ENCODE peak calls at places on chromosomes 4 and X, in nine cellular contexts. N is SK-N-SH, F is HepG2, R is H1, B is A549, H is HCT116, S is GM12878, C is NB4, K is K562. Y is an unnamed sample.

GRCh38 chrX:40120838-40121580 is 23.3 kb upstream of the BCOR start:
- DNase-seq in N (no peak), F (no peak), R (no peak), B (no peak), H (no peak), S (no peak), C (peak), K (no peak), Y (no peak)

GRCh38 chrX:39308126-39308525 is 506.9 kb downstream of the MID1IP1 start:
- DNase-seq in N (no peak), F (no peak), R (no peak), B (no peak), H (no peak), S (no peak), C (no peak), K (no peak), Y (peak)

GRCh38 chrX:25049347-25049746 is 33.6 kb upstream of the ARX start:
- DNase-seq in N (no peak), F (no peak), R (no peak), B (peak), H (no peak), S (no peak), C (peak), K (peak), Y (no peak)

GRCh38 chr4:47827339-47828047 is 10.4 kb downstream of the CORIN start:
- DNase-seq in N (no peak), F (no peak), R (no peak), B (no peak), H (no peak), S (no peak), C (peak), K (no peak), Y (no peak)

GRCh38 chr4:8765631-8766590 is 105.7 kb downstream of the HMX1 start:
- DNase-seq in N (no peak), F (no peak), R (no peak), B (no peak), H (no peak), S (no peak), C (no peak), K (no peak), Y (no peak)

GRCh38 chrX:117996918-117997480 is 119.6 kb downstream of the KLHL13 start:
- DNase-seq in N (peak), F (peak), R (no peak), B (no peak), H (no peak), S (no peak), C (peak), K (no peak), Y (peak)

GRCh38 chr4:139912423-139912822 is 241.6 kb downstream of the MAML3 start:
- DNase-seq in N (no peak), F (no peak), R (no peak), B (no peak), H (no peak), S (no peak), C (no peak), K (no peak), Y (no peak)

GRCh38 chr4:108199881-108200280 is 31.1 kb upstream of the LEF1 start:
- DNase-seq in N (no peak), F (no peak), R (no peak), B (no peak), H (no peak), S (no peak), C (no peak), K (no peak), Y (no peak)

GRCh38 chr4:1097553-1097952 is 15.8 kb downstream of the RNF212 start:
- DNase-seq in N (no peak), F (no peak), R (no peak), B (no peak), H (no peak), S (no peak), C (no peak), K (no peak), Y (no peak)

GRCh38 chrX:37802028-37802427 is 22.2 kb downstream of the CYBB start:
- DNase-seq in N (no peak), F (no peak), R (no peak), B (no peak), H (no peak), S (no peak), C (peak), K (no peak), Y (no peak)

GRCh38 chr4:55634417-55635128 is 1.5 kb downstream of the NMU start:
- DNase-seq in N (no peak), F (no peak), R (no peak), B (no peak), H (no peak), S (no peak), C (no peak), K (peak), Y (no peak)

GRCh38 chr4:16027626-16028025 is 56.2 kb downstream of the PROM1 start:
- DNase-seq in N (no peak), F (no peak), R (no peak), B (no peak), H (no peak), S (no peak), C (no peak), K (no peak), Y (no peak)

GRCh38 chr4:24973471-24974251 is 57.1 kb downstream of the LGI2 start:
- DNase-seq in N (no peak), F (peak), R (no peak), B (peak), H (no peak), S (no peak), C (peak), K (no peak), Y (no peak)

GRCh38 chr4:143402776-143403550 is 66.3 kb downstream of the GAB1 start:
- DNase-seq in N (no peak), F (no peak), R (no peak), B (no peak), H (no peak), S (no peak), C (no peak), K (no peak), Y (peak)

GRCh38 chr4:162011039-162011438 is 152.8 kb downstream of the FSTL5 start:
- DNase-seq in N (no peak), F (no peak), R (no peak), B (no peak), H (no peak), S (no peak), C (no peak), K (peak), Y (no peak)

GRCh38 chrX:36534900-36535299 is 473.3 kb upstream of the FAM47C start:
- DNase-seq in N (no peak), F (no peak), R (no peak), B (no peak), H (no peak), S (no peak), C (no peak), K (no peak), Y (no peak)

GRCh38 chrX:114037515-114037914 is 546.4 kb upstream of the HTR2C start:
- DNase-seq in N (no peak), F (no peak), R (no peak), B (no peak), H (no peak), S (no peak), C (no peak), K (no peak), Y (no peak)

GRCh38 chrX:46840946-46841740 is 4.3 kb downstream of the RP2 start:
- DNase-seq in N (no peak), F (no peak), R (no peak), B (no peak), H (no peak), S (no peak), C (no peak), K (no peak), Y (peak)

GRCh38 chrX:110280954-110281353 is 36.9 kb downstream of the AMMECR1 start:
- DNase-seq in N (no peak), F (no peak), R (no peak), B (no peak), H (no peak), S (no peak), C (no peak), K (no peak), Y (no peak)

GRCh38 chrX:41148553-41148952 is 63.3 kb downstream of the USP9X start:
- DNase-seq in N (no peak), F (no peak), R (no peak), B (no peak), H (no peak), S (no peak), C (no peak), K (no peak), Y (peak)

GRCh38 chrX:48972214-48973164 is 845 bp upstream of the KCND1 start:
- DNase-seq in N (peak), F (peak), R (peak), B (peak), H (peak), S (no peak), C (peak), K (peak), Y (peak)

GRCh38 chrX:23953908-23954269 is 46.1 kb downstream of the CXorf58 start:
- DNase-seq in N (no peak), F (no peak), R (no peak), B (no peak), H (no peak), S (no peak), C (peak), K (peak), Y (no peak)

GRCh38 chrX:129139837-129140679 is 383.2 kb downstream of the SMARCA1 start:
- DNase-seq in N (no peak), F (peak), R (no peak), B (peak), H (no peak), S (no peak), C (no peak), K (no peak), Y (no peak)

GRCh38 chrX:41559662-41560061 is 112.5 kb downstream of the NYX start:
- DNase-seq in N (no peak), F (no peak), R (no peak), B (no peak), H (no peak), S (no peak), C (peak), K (peak), Y (peak)

GRCh38 chr4:26692014-26692726 is 108.3 kb downstream of the TBC1D19 start:
- DNase-seq in N (no peak), F (no peak), R (no peak), B (no peak), H (no peak), S (no peak), C (no peak), K (peak), Y (no peak)

GRCh38 chr4:997375-998071 is 4.3 kb upstream of the SLC26A1 start:
- DNase-seq in N (peak), F (no peak), R (no peak), B (no peak), H (no peak), S (no peak), C (no peak), K (peak), Y (no peak)

GRCh38 chr4:66071911-66072310 is 401.6 kb upstream of the EPHA5 start:
- DNase-seq in N (no peak), F (no peak), R (no peak), B (no peak), H (no peak), S (no peak), C (no peak), K (no peak), Y (no peak)

GRCh38 chr4:128353791-128354190 is 66.2 kb upstream of the PGRMC2 start:
- DNase-seq in N (no peak), F (no peak), R (no peak), B (no peak), H (no peak), S (no peak), C (no peak), K (no peak), Y (no peak)

GRCh38 chrX:24395775-24396174 is 35.3 kb downstream of the SUPT20HL1 start:
- DNase-seq in N (peak), F (peak), R (no peak), B (peak), H (peak), S (peak), C (peak), K (peak), Y (peak)

GRCh38 chrX:32571579-32571978 is 639.8 kb downstream of the DMD start:
- DNase-seq in N (no peak), F (no peak), R (no peak), B (no peak), H (no peak), S (no peak), C (no peak), K (no peak), Y (no peak)

GRCh38 chrX:74061879-74062278 is 242.1 kb upstream of the ZCCHC13 start:
- DNase-seq in N (no peak), F (no peak), R (no peak), B (no peak), H (no peak), S (no peak), C (no peak), K (no peak), Y (no peak)

DNA sequence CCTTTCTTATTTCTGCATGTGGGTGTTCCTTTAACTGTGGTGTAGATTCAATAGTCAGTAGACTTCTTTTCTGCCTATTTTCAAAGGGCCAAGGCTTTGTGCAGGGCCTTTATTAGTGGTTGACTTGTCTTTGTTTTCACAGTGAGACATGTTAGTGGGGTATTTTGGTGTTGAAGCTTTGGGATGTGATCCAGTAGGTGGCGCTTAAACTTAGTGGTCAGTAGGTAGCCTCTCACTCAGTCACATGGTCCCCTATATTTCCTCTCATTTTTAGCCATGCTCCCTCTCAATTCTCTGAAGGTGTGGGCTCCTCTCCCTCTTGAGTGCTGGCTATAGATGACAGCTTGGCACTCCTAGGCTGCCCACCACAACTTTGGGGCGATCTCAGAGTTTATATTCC is 23.4 kb upstream of the SLC10A7 start:
- DNase-seq in N (peak), F (peak), R (no peak), B (peak), H (no peak), S (no peak), C (peak), K (peak), Y (peak)
- TF ChIP-seq MAX in N (no peak), F (no peak), R (peak), B (no peak), H (no peak), S (no peak), C (peak), K (no peak), Y (no peak)

DNA sequence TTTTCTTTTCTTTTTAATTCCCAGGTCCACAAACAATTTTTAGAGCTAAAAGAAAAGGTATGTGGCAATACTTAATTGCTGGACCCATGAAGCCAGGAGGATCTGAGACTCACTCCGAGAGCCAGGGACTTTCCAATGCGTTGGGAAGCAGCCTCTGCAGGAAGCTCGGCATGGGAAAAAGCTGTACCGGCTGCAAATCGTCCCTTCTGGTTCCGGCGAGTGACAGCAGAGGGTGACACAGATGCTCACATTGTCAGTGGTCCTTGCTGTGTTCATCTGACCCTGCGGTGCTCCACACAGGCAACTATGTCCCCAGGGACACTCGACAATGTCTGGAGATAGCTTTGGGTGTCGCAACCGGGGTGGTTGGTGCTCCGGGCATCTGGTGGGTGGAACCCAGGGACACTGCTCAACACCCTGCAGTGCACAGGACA is 164.0 kb downstream of the PRKX start:
- DNase-seq in N (peak), F (no peak), R (no peak), B (peak), H (no peak), S (no peak), C (peak), K (no peak), Y (no peak)
- H3K4me3 ChIP-seq in N (peak), F (no peak), R (no peak), B (peak), H (no peak), S (no peak), C (no peak), K (no peak), Y (no peak)

GRCh38 chr4:89067407-89067806 is 10.4 kb upstream of the FAM13A start:
- DNase-seq in N (no peak), F (no peak), R (no peak), B (no peak), H (no peak), S (no peak), C (no peak), K (no peak), Y (no peak)
- TF ChIP-seq MAX in N (no peak), F (no peak), R (no peak), B (no peak), H (no peak), S (no peak), C (no peak), K (no peak), Y (no peak)

GRCh38 chr4:19698961-19699360 is 552.7 kb upstream of the SLIT2 start:
- DNase-seq in N (no peak), F (no peak), R (no peak), B (no peak), H (no peak), S (no peak), C (no peak), K (no peak), Y (no peak)

GRCh38 chr4:19689511-19689910 is 562.2 kb upstream of the SLIT2 start:
- DNase-seq in N (no peak), F (no peak), R (no peak), B (no peak), H (no peak), S (no peak), C (no peak), K (no peak), Y (peak)

GRCh38 chr4:19693949-19694597 is 557.6 kb upstream of the SLIT2 start:
- DNase-seq in N (peak), F (no peak), R (no peak), B (no peak), H (no peak), S (no peak), C (no peak), K (no peak), Y (peak)

GRCh38 chr4:19694829-19695228 is 556.9 kb upstream of the SLIT2 start:
- DNase-seq in N (no peak), F (no peak), R (no peak), B (no peak), H (no peak), S (no peak), C (no peak), K (no peak), Y (peak)
- H3K4me3 ChIP-seq in N (no peak), F (no peak), R (no peak), B (no peak), H (no peak), S (no peak), C (no peak), K (no peak), Y (no peak)

DNA sequence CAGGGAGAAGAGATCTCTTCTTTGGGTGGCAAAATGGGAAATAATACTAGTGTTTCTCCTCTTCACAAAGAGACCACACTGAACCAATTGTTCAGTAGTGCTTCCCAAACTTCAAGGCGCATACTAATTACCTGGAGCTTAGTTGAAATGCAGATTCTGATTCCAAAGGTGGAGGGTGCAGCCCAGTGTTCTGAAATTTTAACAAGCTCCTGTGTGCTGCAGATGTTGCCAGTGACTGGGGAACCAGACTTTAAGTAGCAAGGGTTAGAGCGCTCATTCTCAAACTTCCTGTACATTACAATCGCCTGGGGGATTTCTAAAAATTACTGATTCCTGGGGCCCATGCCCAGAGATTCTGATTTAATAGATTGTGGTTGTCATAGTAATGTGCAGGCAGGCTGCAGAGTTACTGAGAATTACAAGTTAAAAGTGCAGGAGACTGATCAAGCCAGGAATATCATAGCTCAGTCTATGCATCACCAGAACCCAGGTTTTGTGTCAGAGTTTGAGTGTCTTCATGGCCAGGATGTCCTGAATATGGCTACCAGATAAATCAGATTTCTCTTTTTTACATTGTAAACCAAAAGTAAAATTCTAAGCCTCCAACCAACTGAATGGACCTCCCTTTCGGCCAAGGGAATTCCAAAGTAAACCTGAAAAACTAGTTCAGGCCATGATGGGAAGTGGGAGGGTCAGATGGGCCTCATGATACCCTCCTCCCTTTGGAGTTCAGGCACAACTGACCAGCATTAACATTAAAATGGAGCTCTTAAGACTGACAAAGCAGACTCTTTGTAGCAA is 121.7 kb downstream of the ATXN3L start:
- DNase-seq in N (peak), F (no peak), R (no peak), B (no peak), H (no peak), S (no peak), C (no peak), K (no peak), Y (no peak)
- TF ChIP-seq MAX in N (no peak), F (no peak), R (no peak), B (no peak), H (no peak), S (no peak), C (no peak), K (no peak), Y (no peak)

GRCh38 chr4:184534511-184535391 is 60.4 kb upstream of the IRF2 start:
- DNase-seq in N (no peak), F (peak), R (no peak), B (no peak), H (no peak), S (peak), C (peak), K (peak), Y (peak)

GRCh38 chr4:184536881-184537248 is 62.5 kb upstream of the IRF2 start:
- DNase-seq in N (no peak), F (no peak), R (no peak), B (no peak), H (no peak), S (no peak), C (no peak), K (peak), Y (no peak)

GRCh38 chr4:184538023-184538599 is 63.8 kb upstream of the IRF2 start:
- DNase-seq in N (peak), F (peak), R (no peak), B (peak), H (peak), S (peak), C (peak), K (peak), Y (peak)

GRCh38 chr4:184537269-184538022 is 63.1 kb upstream of the IRF2 start:
- DNase-seq in N (peak), F (peak), R (peak), B (peak), H (peak), S (peak), C (peak), K (peak), Y (peak)

GRCh38 chr4:184536070-184536880 is 61.9 kb upstream of the IRF2 start:
- DNase-seq in N (no peak), F (no peak), R (no peak), B (no peak), H (no peak), S (no peak), C (no peak), K (peak), Y (no peak)
- H3K4me3 ChIP-seq in N (peak), F (peak), R (peak), B (peak), H (peak), S (peak), C (peak), K (peak), Y (peak)